ENCODE peak calls at places on chromosomes 2 and 18, in four cellular contexts. T is PC-9, R is neural progenitor cell, Y is HCT116. F is an unnamed sample.
A peak's percentile ranks its signal among the peaks of the same experiment; 100 is the strongest.

GRCh38 chr2:11682590-11682915 is 12.6 kb upstream of the NTSR2 start:
- DNase-seq in T (no peak), R (no peak), Y (no peak), F (no peak)

GRCh38 chr2:217329023-217329431 is 469.2 kb upstream of the TNP1 start:
- DNase-seq in T (no peak), R (no peak), Y (no peak), F (peak; percentile 89)

GRCh38 chr2:15761056-15761455 is 169.4 kb downstream of the DDX1 start:
- DNase-seq in T (no peak), R (no peak), Y (no peak), F (no peak)

GRCh38 chr2:71789556-71790219 is 336.3 kb downstream of the DYSF start:
- DNase-seq in T (no peak), R (no peak), Y (no peak), F (peak; percentile 31)

GRCh38 chr2:149703281-149703680 is 115.7 kb upstream of the MMADHC start:
- DNase-seq in T (no peak), R (no peak), Y (no peak), F (no peak)

GRCh38 chr2:165440367-165440766 is 29.1 kb upstream of the CSRNP3 start:
- DNase-seq in T (no peak), R (no peak), Y (no peak), F (peak; percentile 90)

GRCh38 chr2:28169492-28169891 is 223.2 kb upstream of the FOSL2 start:
- DNase-seq in T (no peak), R (no peak), Y (no peak), F (no peak)

GRCh38 chr18:57797209-57797651 is 5.9 kb downstream of the ATP8B1 start:
- DNase-seq in T (no peak), R (peak; percentile 25), Y (no peak), F (no peak)

GRCh38 chr2:73239776-73240175 is 5.7 kb downstream of the CCT7 start:
- DNase-seq in T (no peak), R (no peak), Y (no peak), F (no peak)

GRCh38 chr18:43578636-43579203 is 301.4 kb upstream of the SYT4 start:
- DNase-seq in T (no peak), R (no peak), Y (no peak), F (no peak)

GRCh38 chr2:31235504-31235902 is 1.6 kb downstream of the EHD3 start:
- DNase-seq in T (no peak), R (no peak), Y (no peak), F (no peak)

GRCh38 chr18:10798727-10799435 is 273.1 kb downstream of the NAPG start:
- DNase-seq in T (no peak), R (no peak), Y (no peak), F (no peak)

GRCh38 chr18:2641638-2642037 is 13.9 kb upstream of the SMCHD1 start:
- DNase-seq in T (no peak), R (no peak), Y (no peak), F (no peak)

GRCh38 chr2:69652206-69652605 is 8.7 kb upstream of the AAK1 start:
- DNase-seq in T (peak; percentile 51), R (no peak), Y (peak; percentile 29), F (no peak)

GRCh38 chr2:26438526-26438925 is 36.8 kb downstream of the DRC1 start:
- DNase-seq in T (no peak), R (no peak), Y (no peak), F (no peak)

GRCh38 chr2:85589982-85590791 is 5.4 kb upstream of the RNF181 start:
- DNase-seq in T (no peak), R (no peak), Y (no peak), F (peak; percentile 58)

GRCh38 chr18:63505566-63506335 is 29.0 kb downstream of the SERPINB5 start:
- DNase-seq in T (peak; percentile 25), R (peak; percentile 61), Y (peak; percentile 19), F (peak; percentile 79)

GRCh38 chr2:135791418-135792190 is 45.4 kb downstream of the LCT start:
- DNase-seq in T (no peak), R (no peak), Y (no peak), F (no peak)

GRCh38 chr2:177021686-177022085 is 190.9 kb upstream of the HNRNPA3 start:
- DNase-seq in T (no peak), R (no peak), Y (no peak), F (no peak)

GRCh38 chr2:210356944-210357343 is 42.0 kb upstream of the MYL1 start:
- DNase-seq in T (no peak), R (no peak), Y (no peak), F (no peak)

GRCh38 chr2:216051350-216051749 is 30.3 kb downstream of the PECR start:
- DNase-seq in T (no peak), R (no peak), Y (no peak), F (no peak)

GRCh38 chr2:20812779-20813178 is 10.1 kb downstream of the LDAH start:
- DNase-seq in T (no peak), R (no peak), Y (no peak), F (no peak)

GRCh38 chr18:10440874-10441273 is 13.6 kb upstream of the APCDD1 start:
- DNase-seq in T (no peak), R (no peak), Y (no peak), F (peak; percentile 97)

GRCh38 chr2:64283015-64283570 is 138.9 kb upstream of the PELI1 start:
- DNase-seq in T (no peak), R (no peak), Y (no peak), F (no peak)

GRCh38 chr2:9205963-9206948 is at the start of gene ASAP2:
- DNase-seq in T (peak; percentile 81), R (peak; percentile 95), Y (no peak), F (peak; percentile 88)

GRCh38 chr2:61853086-61853847 is 593 bp downstream of the FAM161A start:
- DNase-seq in T (peak; percentile 40), R (peak; percentile 41), Y (peak; percentile 37), F (peak; percentile 8)

GRCh38 chr2:206846854-206847834 is 81.7 kb downstream of the FASTKD2 start:
- DNase-seq in T (no peak), R (no peak), Y (no peak), F (no peak)

GRCh38 chr18:77984833-77985232 is 735.2 kb downstream of the GALR1 start:
- DNase-seq in T (no peak), R (no peak), Y (no peak), F (no peak)

GRCh38 chr2:126901459-126901858 is 2.8 kb downstream of the TEX51 start:
- DNase-seq in T (no peak), R (no peak), Y (no peak), F (no peak)

GRCh38 chr2:126900646-126901319 is 2.1 kb downstream of the TEX51 start:
- DNase-seq in T (no peak), R (no peak), Y (no peak), F (no peak)

GRCh38 chr2:126899786-126900185 is 1.1 kb downstream of the TEX51 start:
- DNase-seq in T (no peak), R (no peak), Y (no peak), F (no peak)

GRCh38 chr2:126902859-126903258 is 4.2 kb downstream of the TEX51 start:
- DNase-seq in T (no peak), R (no peak), Y (no peak), F (no peak)

GRCh38 chr2:126902152-126902835 is 3.6 kb downstream of the TEX51 start:
- DNase-seq in T (no peak), R (no peak), Y (no peak), F (no peak)
- H3K4me1 ChIP-seq in T (no peaks in the 10 kb centered on the region), R (no peaks in the 10 kb centered on the region), Y (no peaks in the 10 kb centered on the region), F (no peaks in the 10 kb centered on the region)

GRCh38 chr2:236172238-236172865 is 4.2 kb upstream of the GBX2 start:
- DNase-seq in T (no peak), R (peak; percentile 51), Y (no peak), F (no peak)
- TF ChIP-seq EZH2 in T (no peak), R (peak; percentile 94), Y (no peak), F (peak; percentile 73)

DNA sequence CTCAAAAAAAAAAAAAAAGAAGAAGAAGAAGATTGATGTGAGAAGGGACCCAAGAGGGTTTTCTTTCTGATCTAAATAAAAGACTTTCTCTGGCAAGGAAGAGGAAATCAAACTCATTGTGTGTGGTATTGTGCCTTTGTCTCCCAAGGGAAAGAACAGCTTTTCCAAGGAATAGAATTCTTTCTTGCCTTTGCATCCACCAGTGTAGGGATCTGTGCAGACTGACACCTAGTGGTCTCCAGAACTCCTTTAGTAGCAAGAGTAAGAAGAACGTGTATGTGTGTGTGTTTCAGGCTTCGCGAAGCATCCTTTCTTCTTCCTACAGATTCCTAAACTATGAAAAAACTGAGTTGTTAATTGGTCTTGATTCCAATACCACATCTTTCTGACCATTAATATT is 33.5 kb upstream of the CRIM1 start:
- DNase-seq in T (no peak), R (peak; percentile 65), Y (peak; percentile 19), F (peak; percentile 61)
- TF ChIP-seq CTCF in T (no peak), R (peak; percentile 66), Y (peak; percentile 51), F (peak; percentile 67)

GRCh38 chr2:198994678-198995077 is 463.1 kb downstream of the SATB2 start:
- DNase-seq in T (no peak), R (no peak), Y (no peak), F (no peak)
- H3K4me1 ChIP-seq in T (no peaks in the 10 kb centered on the region), R (no peaks in the 10 kb centered on the region), Y (no peaks in the 10 kb centered on the region), F (no peaks in the 10 kb centered on the region)

GRCh38 chr2:63057249-63058148 is 6.9 kb downstream of the OTX1 start:
- DNase-seq in T (no peak), R (peak; percentile 89), Y (no peak), F (no peak)

GRCh38 chr2:63053889-63054725 is 3.5 kb downstream of the OTX1 start:
- DNase-seq in T (no peak), R (peak; percentile 78), Y (no peak), F (no peak)

GRCh38 chr2:63054812-63055509 is 4.3 kb downstream of the OTX1 start:
- DNase-seq in T (no peak), R (peak; percentile 69), Y (no peak), F (no peak)

GRCh38 chr2:63056309-63057065 is 5.9 kb downstream of the OTX1 start:
- DNase-seq in T (no peak), R (peak; percentile 90), Y (no peak), F (no peak)

DNA sequence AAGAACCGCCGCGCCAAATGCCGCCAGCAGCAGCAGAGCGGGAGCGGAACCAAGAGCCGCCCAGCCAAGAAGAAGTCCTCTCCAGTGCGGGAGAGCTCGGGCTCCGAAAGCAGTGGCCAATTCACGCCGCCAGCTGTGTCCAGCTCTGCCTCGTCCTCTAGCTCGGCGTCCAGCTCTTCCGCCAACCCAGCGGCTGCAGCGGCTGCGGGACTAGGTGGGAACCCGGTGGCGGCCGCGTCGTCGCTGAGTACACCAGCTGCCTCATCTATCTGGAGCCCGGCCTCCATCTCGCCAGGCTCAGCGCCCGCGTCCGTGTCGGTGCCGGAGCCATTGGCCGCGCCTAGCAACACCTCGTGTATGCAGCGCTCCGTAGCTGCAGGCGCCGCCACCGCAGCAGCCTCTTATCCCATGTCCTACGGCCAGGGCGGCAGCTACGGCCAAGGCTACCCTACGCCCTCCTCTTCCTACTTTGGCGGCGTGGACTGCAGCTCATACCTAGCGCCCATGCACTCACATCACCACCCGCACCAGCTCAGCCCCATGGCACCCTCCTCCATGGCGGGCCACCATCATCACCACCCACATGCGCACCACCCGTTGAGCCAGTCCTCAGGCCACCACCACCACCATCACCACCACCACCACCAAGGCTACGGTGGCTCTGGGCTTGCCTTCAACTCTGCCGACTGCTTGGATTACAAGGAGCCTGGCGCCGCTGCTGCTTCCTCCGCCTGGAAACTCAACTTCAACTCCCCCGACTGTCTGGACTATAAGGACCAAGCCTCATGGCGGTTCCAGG is 5.1 kb downstream of the OTX1 start:
- DNase-seq in T (no peak), R (peak; percentile 67), Y (no peak), F (no peak)
- TF ChIP-seq EZH2 in T (no peak), R (peak; percentile 17), Y (no peak), F (no peak)

F was measured in A673.